ENCODE peak calls at places on chromosomes 7 and 10, in four cellular contexts. R is endothelial cell of umbilical vein; O is testis; W is CD8-positive, alpha-beta T cell. D is an unnamed sample. For H3K27me3, the result is how much of the 10 kb centered on the place peaks cover.

GRCh38 chr7:127652333-127653248 is 597 bp downstream of the SND1 start:
- DNase-seq in R (peak), O (no peak), W (no peak), D (no peak)

GRCh38 chr10:91162050-91162494 is 58.4 kb upstream of the PCGF5 start:
- DNase-seq in R (no peak), O (peak), W (no peak), D (no peak)

GRCh38 chr7:134547738-134548054 is 1.2 kb upstream of the AKR1B15 start:
- DNase-seq in R (no peak), O (peak), W (no peak), D (no peak)

GRCh38 chr7:112573302-112574039 is 92.7 kb downstream of the LSMEM1 start:
- DNase-seq in R (peak), O (no peak), W (no peak), D (peak)

GRCh38 chr10:131577178-131577555 is 265.6 kb upstream of the TCERG1L start:
- DNase-seq in R (no peak), O (no peak), W (peak), D (peak)

GRCh38 chr7:117041007-117041406 is 87.7 kb downstream of the ST7 start:
- DNase-seq in R (no peak), O (no peak), W (no peak), D (no peak)

GRCh38 chr7:29806131-29806792 is at the start of gene WIPF3:
- DNase-seq in R (peak), O (peak), W (no peak), D (peak)

GRCh38 chr10:651700-652099 is 37.8 kb downstream of the DIP2C start:
- DNase-seq in R (no peak), O (no peak), W (no peak), D (no peak)

GRCh38 chr7:131328387-131329175 is 905 bp downstream of the MKLN1 start:
- DNase-seq in R (peak), O (no peak), W (no peak), D (no peak)

GRCh38 chr7:92602352-92603088 is 12.3 kb upstream of the FAM133B start:
- DNase-seq in R (no peak), O (no peak), W (no peak), D (no peak)

GRCh38 chr7:48868916-48869315 is 55.4 kb upstream of the CDC14C start:
- DNase-seq in R (no peak), O (no peak), W (no peak), D (no peak)

GRCh38 chr7:69550991-69551390 is 47.3 kb upstream of the AUTS2 start:
- DNase-seq in R (no peak), O (no peak), W (no peak), D (no peak)

GRCh38 chr10:89980166-89980565 is 278.8 kb downstream of the KIF20B start:
- DNase-seq in R (no peak), O (no peak), W (no peak), D (no peak)

GRCh38 chr10:16779375-16779774 is 37.8 kb downstream of the RSU1 start:
- DNase-seq in R (no peak), O (no peak), W (no peak), D (no peak)

GRCh38 chr7:52764502-52765169 is 270.8 kb upstream of the POM121L12 start:
- DNase-seq in R (peak), O (no peak), W (no peak), D (no peak)

GRCh38 chr7:44279286-44279685 is 46.1 kb downstream of the CAMK2B start:
- DNase-seq in R (no peak), O (no peak), W (no peak), D (no peak)

GRCh38 chr7:155380986-155381851 is 76.7 kb upstream of the EN2 start:
- DNase-seq in R (no peak), O (no peak), W (no peak), D (no peak)

GRCh38 chr7:134605978-134606923 is 40.4 kb upstream of the BPGM start:
- DNase-seq in R (peak), O (peak), W (peak), D (peak)

GRCh38 chr7:36746347-36746746 is 22.1 kb upstream of the AOAH start:
- DNase-seq in R (no peak), O (peak), W (no peak), D (no peak)

GRCh38 chr10:60943372-60944158 is 420 bp downstream of the RHOBTB1 start:
- DNase-seq in R (peak), O (peak), W (no peak), D (peak)

GRCh38 chr10:24435374-24435773 is 226.4 kb downstream of the KIAA1217 start:
- DNase-seq in R (no peak), O (no peak), W (no peak), D (no peak)

GRCh38 chr7:143901710-143902587 is at the start of gene TCAF1:
- DNase-seq in R (peak), O (peak), W (peak), D (peak)

GRCh38 chr10:45154481-45154880 is 153.8 kb downstream of the ZNF22 start:
- DNase-seq in R (no peak), O (no peak), W (no peak), D (no peak)

GRCh38 chr7:2864999-2865670 is 21.0 kb upstream of the GNA12 start:
- DNase-seq in R (peak), O (peak), W (peak), D (peak)

GRCh38 chr7:42006801-42007394 is 230.1 kb downstream of the GLI3 start:
- DNase-seq in R (no peak), O (no peak), W (no peak), D (no peak)

GRCh38 chr10:117217196-117217761 is 20.0 kb downstream of the KCNK18 start:
- DNase-seq in R (no peak), O (peak), W (no peak), D (peak)

GRCh38 chr10:79038841-79039201 is 29.9 kb upstream of the ZMIZ1 start:
- DNase-seq in R (no peak), O (no peak), W (no peak), D (no peak)

GRCh38 chr10:132913559-132914115 is 28.7 kb downstream of the CFAP46 start:
- DNase-seq in R (no peak), O (no peak), W (no peak), D (no peak)

DNA sequence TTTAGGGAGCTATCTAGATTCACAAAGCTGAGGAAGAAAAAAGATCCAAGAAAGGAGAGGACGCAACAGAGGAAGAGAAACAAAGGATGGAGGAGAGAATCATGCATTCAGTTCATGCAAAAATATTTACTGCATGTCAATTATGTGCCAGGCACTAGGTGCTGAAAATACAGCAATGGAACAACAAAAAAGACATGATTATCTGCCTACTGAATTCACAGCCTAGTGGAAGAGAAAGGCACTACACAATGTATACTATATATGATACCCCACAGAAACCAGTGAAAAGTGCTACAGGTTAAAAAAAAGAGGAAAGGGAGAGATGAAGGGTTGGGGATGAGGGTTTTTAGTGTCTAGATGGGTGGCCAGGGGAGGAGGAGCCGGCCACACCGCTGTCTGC is 520.4 kb upstream of the CELF2 start:
- DNase-seq in R (no peak), O (no peak), W (no peak), D (no peak)
- TF ChIP-seq CTCF in R (no peak), O (no peak), W (no peak), D (no peak)

GRCh38 chr7:121026159-121026558 is 37.6 kb downstream of the CPED1 start:
- DNase-seq in R (no peak), O (no peak), W (no peak), D (no peak)

GRCh38 chr7:121023189-121023588 is 34.7 kb downstream of the CPED1 start:
- DNase-seq in R (no peak), O (no peak), W (no peak), D (no peak)

GRCh38 chr7:121021266-121021969 is 32.9 kb downstream of the CPED1 start:
- DNase-seq in R (peak), O (no peak), W (no peak), D (no peak)

GRCh38 chr7:121024568-121025055 is 36.1 kb downstream of the CPED1 start:
- DNase-seq in R (no peak), O (no peak), W (no peak), D (no peak)

GRCh38 chr7:121023683-121024507 is 35.4 kb downstream of the CPED1 start:
- DNase-seq in R (peak), O (no peak), W (no peak), D (no peak)
- H3K27ac ChIP-seq in R (no peak), O (peak), W (no peak), D (peak)

DNA sequence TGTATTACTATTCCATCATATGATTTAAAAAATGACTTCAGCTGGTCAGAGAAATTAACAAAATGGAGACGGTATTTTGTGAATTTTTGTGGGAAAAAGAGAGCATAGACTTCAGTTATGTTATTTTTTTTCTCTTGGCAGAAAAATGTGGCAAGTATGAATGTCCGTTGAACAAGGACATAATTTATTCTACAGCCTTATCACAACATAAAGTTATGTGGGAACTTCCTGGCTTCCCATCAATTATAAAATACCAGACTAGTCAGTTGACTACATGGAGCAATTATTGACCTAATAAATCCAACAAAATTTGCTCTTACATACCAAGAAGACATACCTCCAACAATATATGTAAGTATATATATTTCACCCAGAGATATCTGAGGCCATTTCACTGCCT is 88.6 kb upstream of the PPP1R3A start:
- DNase-seq in R (peak), O (no peak), W (no peak), D (no peak)
- H3K27me3 ChIP-seq in R (under half), O (under half), W (under half), D (under half)

DNA sequence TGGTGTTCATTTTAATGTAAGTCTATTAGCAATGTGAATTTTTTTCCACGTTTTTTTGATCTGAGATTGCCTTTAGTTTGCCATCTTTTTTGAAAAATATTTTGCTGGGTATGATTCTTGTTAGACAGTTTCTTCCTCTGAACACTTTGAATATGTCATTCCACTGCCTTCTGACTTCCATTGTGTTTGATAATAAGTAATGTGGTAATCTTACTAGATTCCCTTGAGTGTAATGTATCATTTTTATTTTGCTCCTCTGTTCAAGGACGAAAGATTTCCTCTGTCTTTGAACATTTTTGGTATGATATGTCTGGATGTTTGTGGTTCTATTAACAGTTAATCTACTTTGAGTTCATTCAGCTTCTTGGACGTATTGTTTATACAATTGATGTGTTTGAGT is 371.4 kb downstream of the SUGCT start:
- DNase-seq in R (no peak), O (no peak), W (no peak), D (no peak)
- TF ChIP-seq CTCF in R (no peak), O (no peak), W (no peak), D (no peak)

GRCh38 chr10:103645141-103646054 is 151.9 kb downstream of the NEURL1 start:
- DNase-seq in R (peak), O (peak), W (no peak), D (no peak)
- H3K27ac ChIP-seq in R (no peak), O (no peak), W (no peak), D (peak)

GRCh38 chr10:112184052-112184371 is 447 bp upstream of the GPAM start:
- DNase-seq in R (no peak), O (no peak), W (no peak), D (no peak)

GRCh38 chr10:112183329-112184051 is at the start of gene GPAM:
- DNase-seq in R (peak), O (peak), W (peak), D (peak)

GRCh38 chr10:112185959-112186358 is 2.4 kb upstream of the GPAM start:
- DNase-seq in R (no peak), O (no peak), W (no peak), D (no peak)

GRCh38 chr10:112184379-112184778 is 814 bp upstream of the GPAM start:
- DNase-seq in R (no peak), O (no peak), W (no peak), D (no peak)

GRCh38 chr10:112182808-112183328 is 697 bp downstream of the GPAM start:
- DNase-seq in R (no peak), O (no peak), W (no peak), D (peak)
- H3K27me3 ChIP-seq in R (under half), O (under half), W (under half), D (under half)

DNA sequence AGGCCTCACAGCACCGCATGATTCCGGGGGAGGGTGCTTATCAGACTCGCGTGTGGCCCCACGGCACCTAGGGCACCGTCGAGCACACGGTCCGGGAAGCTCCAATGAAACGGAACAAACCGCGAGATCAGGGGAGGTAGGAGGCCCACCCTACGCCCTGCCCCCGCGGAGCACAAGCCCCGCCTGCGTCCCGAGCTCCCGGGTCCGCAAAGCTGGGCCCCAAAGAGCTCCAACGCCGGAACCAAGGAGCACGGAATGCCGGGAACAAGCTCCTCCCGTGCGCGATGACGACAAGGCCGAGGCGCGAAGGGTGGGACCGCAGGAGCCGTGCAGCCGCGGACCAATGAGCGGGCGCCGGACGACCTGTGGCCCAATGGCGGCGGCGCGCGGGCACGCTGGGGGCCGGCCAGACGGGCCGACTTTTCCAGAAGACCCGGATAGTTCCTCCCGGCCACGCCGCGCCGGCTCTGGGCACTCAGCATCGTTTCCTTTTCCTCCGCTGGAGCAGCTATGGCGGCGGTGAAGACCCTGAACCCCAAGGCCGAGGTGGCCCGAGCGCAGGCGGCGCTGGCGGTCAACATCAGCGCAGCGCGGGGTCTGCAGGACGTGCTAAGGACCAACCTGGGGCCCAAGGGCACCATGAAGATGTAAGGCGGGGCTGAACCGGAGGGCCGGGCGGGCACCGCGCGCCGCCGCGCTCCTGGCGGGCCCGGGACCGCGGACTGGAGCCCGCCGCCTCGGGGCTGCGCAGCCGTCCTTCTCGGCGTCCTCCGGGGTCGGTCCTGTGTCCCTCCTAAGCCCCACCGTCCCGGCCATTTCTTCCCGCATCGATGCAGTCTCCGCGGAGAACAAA is at the start of the genes CCT6A and PSPH:
- DNase-seq in R (peak), O (peak), W (peak), D (peak)
- TF ChIP-seq CTCF in R (no peak), O (no peak), W (no peak), D (no peak)